ENCODE peak calls at places on chromosomes 6 and 20, in seven cellular contexts. A, U, Y, Q, V, W and R are unnamed samples.

GRCh38 chr20:18683839-18684238 is 96.0 kb downstream of the DTD1 start:
- DNase-seq in A (no peak), U (no peak), Y (no peak), Q (no peak), V (no peak), W (no peak), R (no peak)

GRCh38 chr6:42030585-42031506 is 19.5 kb upstream of the TAF8 start:
- DNase-seq in A (peak), U (peak), Y (no peak), Q (peak), V (peak), W (peak), R (peak)

GRCh38 chr6:111813247-111814162 is 59.7 kb downstream of the FYN start:
- DNase-seq in A (peak), U (peak), Y (no peak), Q (no peak), V (no peak), W (peak), R (peak)

GRCh38 chr20:18909254-18909653 is 95.7 kb downstream of the SCP2D1 start:
- DNase-seq in A (no peak), U (no peak), Y (no peak), Q (no peak), V (no peak), W (no peak), R (no peak)

GRCh38 chr6:136677344-136677743 is 114.9 kb downstream of the MAP3K5 start:
- DNase-seq in A (no peak), U (no peak), Y (no peak), Q (no peak), V (no peak), W (no peak), R (no peak)

GRCh38 chr6:41700577-41701347 is 34.6 kb downstream of the TFEB start:
- DNase-seq in A (no peak), U (peak), Y (no peak), Q (no peak), V (no peak), W (no peak), R (peak)

GRCh38 chr6:121835662-121836061 is 400.2 kb downstream of the GJA1 start:
- DNase-seq in A (peak), U (no peak), Y (no peak), Q (no peak), V (no peak), W (no peak), R (peak)

GRCh38 chr20:63751471-63752271 is 12.1 kb downstream of the SLC2A4RG start:
- DNase-seq in A (no peak), U (no peak), Y (no peak), Q (no peak), V (no peak), W (no peak), R (no peak)

GRCh38 chr6:153301602-153302001 is 170.5 kb upstream of the RGS17 start:
- DNase-seq in A (no peak), U (no peak), Y (no peak), Q (no peak), V (no peak), W (no peak), R (no peak)

GRCh38 chr6:66128238-66128637 is 421.2 kb upstream of the EYS start:
- DNase-seq in A (no peak), U (no peak), Y (no peak), Q (no peak), V (no peak), W (no peak), R (no peak)

GRCh38 chr6:54916858-54917257 is 70.3 kb downstream of the FAM83B start:
- DNase-seq in A (peak), U (no peak), Y (no peak), Q (no peak), V (no peak), W (no peak), R (no peak)

GRCh38 chr6:139855741-139856206 is 481.3 kb upstream of the CITED2 start:
- DNase-seq in A (peak), U (peak), Y (no peak), Q (no peak), V (no peak), W (peak), R (peak)

GRCh38 chr20:50891138-50891537 is 40.1 kb downstream of the ADNP start:
- DNase-seq in A (peak), U (no peak), Y (no peak), Q (no peak), V (no peak), W (no peak), R (peak)

GRCh38 chr20:8367679-8368078 is 235.6 kb downstream of the PLCB1 start:
- DNase-seq in A (no peak), U (no peak), Y (no peak), Q (no peak), V (no peak), W (no peak), R (no peak)

GRCh38 chr6:33192105-33192646 is at the start of gene COL11A2:
- DNase-seq in A (no peak), U (no peak), Y (no peak), Q (no peak), V (no peak), W (no peak), R (no peak)
- H3K4me3 ChIP-seq in A (peak), U (peak), Y (peak), Q (no peak), V (peak), W (peak), R (peak)

DNA sequence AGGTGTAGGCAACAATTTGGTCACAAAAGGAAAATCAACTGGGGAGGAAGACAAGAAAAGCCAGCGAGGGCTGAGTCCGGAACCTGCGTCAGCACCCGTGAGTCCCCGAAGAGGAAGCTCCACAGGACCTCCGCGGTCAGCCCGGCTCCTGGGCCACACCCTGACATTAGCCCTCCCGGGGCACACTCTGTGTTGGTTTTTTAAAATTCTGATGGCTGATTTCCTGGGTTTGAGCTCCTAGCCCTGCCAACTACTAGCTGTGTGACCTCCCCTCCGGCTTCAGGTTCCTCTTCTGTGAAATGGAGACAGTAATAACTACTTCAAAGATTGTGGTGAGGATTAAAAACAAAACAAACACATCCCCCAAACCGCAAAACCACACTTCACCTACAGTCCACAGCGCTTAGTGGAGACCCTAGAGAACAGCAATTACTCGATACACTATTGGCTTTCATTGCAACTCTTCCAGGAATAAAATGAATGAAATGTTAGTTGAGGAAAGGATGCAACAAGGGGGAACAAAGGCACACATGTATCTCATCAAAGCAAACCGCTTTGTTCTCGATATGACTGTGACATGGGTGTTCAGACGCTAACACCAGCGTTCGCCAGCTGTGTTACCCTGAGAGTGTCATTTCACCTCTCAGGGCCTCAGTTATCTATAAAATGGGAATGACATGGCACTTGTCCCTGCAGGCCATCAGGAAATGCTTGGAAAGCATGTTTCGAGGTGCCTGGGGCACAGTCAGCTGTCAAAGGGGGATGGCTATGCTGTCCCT is 984 bp downstream of the ZBP1 start:
- DNase-seq in A (no peak), U (no peak), Y (peak), Q (peak), V (no peak), W (no peak), R (no peak)
- TF ChIP-seq CTCF in A (no peak), U (no peak), Y (no peak), Q (no peak), V (no peak), W (no peak), R (no peak)

DNA sequence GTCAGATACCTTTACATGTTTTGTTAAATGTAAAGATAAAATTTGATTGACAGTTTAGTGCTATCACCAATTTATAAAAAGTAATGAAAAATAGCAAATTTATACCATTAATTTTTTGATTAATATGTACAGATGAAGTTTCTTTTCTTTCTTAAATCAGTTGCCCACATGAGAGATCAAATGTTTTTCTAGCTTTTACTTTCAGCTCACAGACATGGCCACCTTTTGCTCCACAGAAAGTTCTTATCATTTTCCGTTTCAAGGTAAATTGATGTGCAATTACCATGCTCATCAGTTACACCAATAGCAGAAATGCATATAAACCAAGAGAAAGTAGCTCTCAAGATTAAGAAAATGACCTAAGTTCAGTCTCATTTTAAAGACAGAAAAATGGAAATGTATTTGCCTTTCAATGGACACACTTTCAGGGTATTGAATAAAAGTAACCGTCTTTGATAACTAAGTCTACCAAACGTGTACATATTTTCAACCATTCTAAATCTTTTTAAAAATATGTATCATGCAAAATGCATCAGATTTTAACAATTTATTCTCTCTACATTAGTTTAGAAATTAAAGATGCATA is 16.6 kb upstream of the EXOC2 start:
- DNase-seq in A (no peak), U (no peak), Y (no peak), Q (no peak), V (no peak), W (no peak), R (no peak)
- H3K4me3 ChIP-seq in A (peak), U (no peak), Y (no peak), Q (no peak), V (no peak), W (no peak), R (no peak)

DNA sequence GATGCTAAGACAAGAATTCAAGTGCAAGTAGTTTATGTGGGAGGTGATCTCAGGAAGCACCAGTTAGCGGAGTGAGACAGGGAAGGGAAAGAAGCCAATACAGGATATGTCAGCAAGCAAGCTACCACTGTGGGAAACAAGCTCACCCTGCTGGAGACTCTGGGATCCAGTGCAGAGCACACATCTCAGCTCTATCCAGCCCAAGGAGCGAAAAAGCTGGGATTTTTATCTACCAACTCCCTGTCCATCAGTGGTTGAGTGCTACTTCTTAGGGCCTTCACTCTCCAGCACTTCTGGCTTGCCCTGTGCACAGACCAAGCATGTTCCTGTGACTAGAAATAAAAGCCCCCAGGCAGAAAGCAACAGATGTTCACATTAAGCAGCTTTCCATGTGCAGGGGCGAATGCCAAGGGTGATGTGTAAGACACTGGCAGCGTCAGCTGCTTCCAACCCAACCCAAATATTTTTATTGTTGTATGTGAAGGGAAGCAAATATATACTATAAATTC is 10.8 kb upstream of the RNF24 start:
- DNase-seq in A (peak), U (peak), Y (no peak), Q (no peak), V (peak), W (peak), R (peak)
- TF ChIP-seq CTCF in A (peak), U (peak), Y (no peak), Q (no peak), V (peak), W (peak), R (peak)

GRCh38 chr6:62298745-62299392 is 12.8 kb upstream of the KHDRBS2 start:
- DNase-seq in A (no peak), U (no peak), Y (no peak), Q (no peak), V (no peak), W (no peak), R (no peak)
- H3K4me3 ChIP-seq in A (no peak), U (no peak), Y (no peak), Q (no peak), V (no peak), W (no peak), R (no peak)

GRCh38 chr6:11462742-11463414 is 74.7 kb upstream of the TMEM170B start:
- DNase-seq in A (no peak), U (no peak), Y (no peak), Q (peak), V (no peak), W (peak), R (peak)

GRCh38 chr6:11459002-11459658 is 78.4 kb upstream of the TMEM170B start:
- DNase-seq in A (no peak), U (no peak), Y (no peak), Q (no peak), V (no peak), W (no peak), R (no peak)

GRCh38 chr6:11460837-11461661 is 76.5 kb upstream of the TMEM170B start:
- DNase-seq in A (no peak), U (no peak), Y (no peak), Q (no peak), V (no peak), W (no peak), R (no peak)

GRCh38 chr6:11458509-11458908 is 79.0 kb upstream of the TMEM170B start:
- DNase-seq in A (no peak), U (no peak), Y (no peak), Q (no peak), V (no peak), W (no peak), R (no peak)

DNA sequence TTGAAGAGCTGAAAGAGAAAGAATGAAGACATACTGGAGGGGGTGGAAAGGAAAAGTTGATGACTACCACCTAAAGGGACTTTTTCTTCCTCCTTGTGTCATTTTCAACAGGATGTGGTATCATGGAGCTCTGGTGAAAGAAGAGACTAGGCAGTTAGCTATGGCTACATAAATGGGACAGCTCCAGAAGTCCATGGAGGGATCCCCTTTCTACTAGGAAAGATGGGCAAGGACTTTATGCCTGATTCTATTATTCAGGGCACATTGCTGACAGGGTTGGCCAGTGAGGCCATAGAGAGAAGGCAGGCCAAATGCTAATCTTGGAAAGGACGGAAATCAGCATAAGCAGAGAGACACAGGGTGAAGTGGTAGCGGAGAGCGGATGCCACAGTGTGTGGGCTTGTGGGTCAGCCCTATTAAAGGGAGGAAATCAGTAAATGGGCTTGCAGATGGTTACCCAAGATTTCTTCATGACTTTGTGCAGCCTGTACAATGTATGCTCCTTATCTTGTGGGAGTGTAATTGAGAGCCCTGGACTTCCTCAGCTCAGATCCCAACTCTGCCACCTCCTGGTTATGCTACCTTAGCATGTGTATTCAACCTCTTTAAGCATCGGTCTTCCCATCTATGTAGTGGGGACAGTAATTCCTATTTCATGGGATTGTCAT is 77.4 kb upstream of the TMEM170B start:
- DNase-seq in A (peak), U (peak), Y (no peak), Q (no peak), V (peak), W (peak), R (peak)
- TF ChIP-seq CTCF in A (no peak), U (peak), Y (no peak), Q (peak), V (peak), W (peak), R (peak)